ENCODE peak calls at places on chromosomes 4 and X, in five cellular contexts. One of them, this sample, is unnamed.

GRCh38 chr4:173478136-173478860 is 51.7 kb downstream of the HAND2 start:
- DNase-seq in left colon: no peak
- DNase-seq in activated CD8-positive, alpha-beta memory T cell treated with anti-CD3 and anti-CD28 coated beads for 4 hours: no peak
- DNase-seq in D341Med: no peak
- DNase-seq in non-pigmented ciliary epithelial cell: no peak
- DNase-seq in this sample: no peak

GRCh38 chr4:86032476-86033022 is 327.3 kb downstream of the MAPK10 start:
- DNase-seq in non-pigmented ciliary epithelial cell: peak; percentile 77
- DNase-seq in left colon: no peak
- DNase-seq in activated CD8-positive, alpha-beta memory T cell treated with anti-CD3 and anti-CD28 coated beads for 4 hours: no peak
- DNase-seq in D341Med: no peak
- DNase-seq in this sample: peak; percentile 63

GRCh38 chr4:1511441-1512041 is 105.3 kb upstream of the NKX1-1 start:
- DNase-seq in D341Med: no peak
- DNase-seq in activated CD8-positive, alpha-beta memory T cell treated with anti-CD3 and anti-CD28 coated beads for 4 hours: no peak
- DNase-seq in left colon: peak; percentile 44
- DNase-seq in non-pigmented ciliary epithelial cell: no peak
- DNase-seq in this sample: no peak

GRCh38 chrX:20409991-20410390 is 143.3 kb upstream of the RPS6KA3 start:
- DNase-seq in activated CD8-positive, alpha-beta memory T cell treated with anti-CD3 and anti-CD28 coated beads for 4 hours: no peak
- DNase-seq in non-pigmented ciliary epithelial cell: no peak
- DNase-seq in D341Med: no peak
- DNase-seq in left colon: no peak
- DNase-seq in this sample: no peak

GRCh38 chr4:77819836-77820679 is 890 bp upstream of the CNOT6L start:
- DNase-seq in left colon: peak; percentile 92
- DNase-seq in non-pigmented ciliary epithelial cell: no peak
- DNase-seq in activated CD8-positive, alpha-beta memory T cell treated with anti-CD3 and anti-CD28 coated beads for 4 hours: peak; percentile 90
- DNase-seq in D341Med: peak; percentile 96
- DNase-seq in this sample: peak; percentile 97

GRCh38 chrX:18146009-18146408 is 74.7 kb downstream of the BEND2 start:
- DNase-seq in left colon: no peak
- DNase-seq in D341Med: no peak
- DNase-seq in non-pigmented ciliary epithelial cell: no peak
- DNase-seq in activated CD8-positive, alpha-beta memory T cell treated with anti-CD3 and anti-CD28 coated beads for 4 hours: no peak
- DNase-seq in this sample: no peak

GRCh38 chr4:172953896-172954568 is 214.6 kb upstream of the GALNT7 start:
- DNase-seq in non-pigmented ciliary epithelial cell: no peak
- DNase-seq in left colon: no peak
- DNase-seq in activated CD8-positive, alpha-beta memory T cell treated with anti-CD3 and anti-CD28 coated beads for 4 hours: no peak
- DNase-seq in D341Med: no peak
- DNase-seq in this sample: no peak

GRCh38 chrX:97328853-97329252 is 445.1 kb downstream of the RPA4 start:
- DNase-seq in D341Med: no peak
- DNase-seq in left colon: no peak
- DNase-seq in non-pigmented ciliary epithelial cell: no peak
- DNase-seq in activated CD8-positive, alpha-beta memory T cell treated with anti-CD3 and anti-CD28 coated beads for 4 hours: no peak
- DNase-seq in this sample: no peak

GRCh38 chr4:77358315-77358928 is 201.4 kb downstream of the CCNG2 start:
- DNase-seq in activated CD8-positive, alpha-beta memory T cell treated with anti-CD3 and anti-CD28 coated beads for 4 hours: no peak
- DNase-seq in left colon: no peak
- DNase-seq in D341Med: peak; percentile 74
- DNase-seq in non-pigmented ciliary epithelial cell: peak; percentile 9
- DNase-seq in this sample: peak; percentile 71

GRCh38 chr4:183636923-183637322 is 22.1 kb downstream of the RWDD4 start:
- DNase-seq in left colon: no peak
- DNase-seq in D341Med: no peak
- DNase-seq in activated CD8-positive, alpha-beta memory T cell treated with anti-CD3 and anti-CD28 coated beads for 4 hours: no peak
- DNase-seq in non-pigmented ciliary epithelial cell: no peak
- DNase-seq in this sample: no peak

GRCh38 chr4:125594203-125594602 is 279.4 kb downstream of the FAT4 start:
- DNase-seq in D341Med: no peak
- DNase-seq in non-pigmented ciliary epithelial cell: no peak
- DNase-seq in activated CD8-positive, alpha-beta memory T cell treated with anti-CD3 and anti-CD28 coated beads for 4 hours: no peak
- DNase-seq in left colon: no peak
- DNase-seq in this sample: no peak

GRCh38 chrX:43836435-43837184 is 45.6 kb downstream of the MAOB start:
- DNase-seq in activated CD8-positive, alpha-beta memory T cell treated with anti-CD3 and anti-CD28 coated beads for 4 hours: no peak
- DNase-seq in left colon: no peak
- DNase-seq in D341Med: no peak
- DNase-seq in non-pigmented ciliary epithelial cell: no peak
- DNase-seq in this sample: peak; percentile 26

GRCh38 chr4:138834029-138834428 is 181.6 kb upstream of the NOCT start:
- DNase-seq in D341Med: no peak
- DNase-seq in left colon: no peak
- DNase-seq in non-pigmented ciliary epithelial cell: no peak
- DNase-seq in activated CD8-positive, alpha-beta memory T cell treated with anti-CD3 and anti-CD28 coated beads for 4 hours: no peak
- DNase-seq in this sample: no peak

GRCh38 chrX:38654302-38654701 is 93.0 kb downstream of the TSPAN7 start:
- DNase-seq in activated CD8-positive, alpha-beta memory T cell treated with anti-CD3 and anti-CD28 coated beads for 4 hours: no peak
- DNase-seq in left colon: no peak
- DNase-seq in non-pigmented ciliary epithelial cell: peak; percentile 1
- DNase-seq in D341Med: peak; percentile 26
- DNase-seq in this sample: peak; percentile 35

GRCh38 chr4:41882622-41883347 is 52.4 kb upstream of the TMEM33 start:
- DNase-seq in left colon: no peak
- DNase-seq in non-pigmented ciliary epithelial cell: no peak
- DNase-seq in activated CD8-positive, alpha-beta memory T cell treated with anti-CD3 and anti-CD28 coated beads for 4 hours: no peak
- DNase-seq in D341Med: peak; percentile 93
- DNase-seq in this sample: peak; percentile 54

GRCh38 chr4:183912585-183912984 is 7.5 kb downstream of the STOX2 start:
- DNase-seq in activated CD8-positive, alpha-beta memory T cell treated with anti-CD3 and anti-CD28 coated beads for 4 hours: no peak
- DNase-seq in D341Med: no peak
- DNase-seq in non-pigmented ciliary epithelial cell: no peak
- DNase-seq in left colon: no peak
- DNase-seq in this sample: no peak

GRCh38 chr4:6772223-6772928 is 10.2 kb upstream of the KIAA0232 start:
- DNase-seq in D341Med: no peak
- DNase-seq in non-pigmented ciliary epithelial cell: no peak
- DNase-seq in activated CD8-positive, alpha-beta memory T cell treated with anti-CD3 and anti-CD28 coated beads for 4 hours: no peak
- DNase-seq in left colon: peak; percentile 64
- DNase-seq in this sample: no peak

GRCh38 chrX:6228720-6229119 is at the start of gene NLGN4X:
- DNase-seq in activated CD8-positive, alpha-beta memory T cell treated with anti-CD3 and anti-CD28 coated beads for 4 hours: no peak
- DNase-seq in left colon: no peak
- DNase-seq in D341Med: peak; percentile 33
- DNase-seq in non-pigmented ciliary epithelial cell: no peak
- DNase-seq in this sample: no peak

GRCh38 chr4:836781-837301 is 10.9 kb upstream of the CPLX1 start:
- DNase-seq in non-pigmented ciliary epithelial cell: no peak
- DNase-seq in D341Med: no peak
- DNase-seq in left colon: no peak
- DNase-seq in activated CD8-positive, alpha-beta memory T cell treated with anti-CD3 and anti-CD28 coated beads for 4 hours: no peak
- DNase-seq in this sample: no peak

GRCh38 chr4:98656443-98656842 is 2.0 kb downstream of the TSPAN5 start:
- DNase-seq in D341Med: no peak
- DNase-seq in left colon: no peak
- DNase-seq in activated CD8-positive, alpha-beta memory T cell treated with anti-CD3 and anti-CD28 coated beads for 4 hours: no peak
- DNase-seq in non-pigmented ciliary epithelial cell: no peak
- DNase-seq in this sample: no peak

GRCh38 chrX:109629310-109629709 is 4.3 kb upstream of the KCNE5 start:
- DNase-seq in non-pigmented ciliary epithelial cell: no peak
- DNase-seq in left colon: no peak
- DNase-seq in activated CD8-positive, alpha-beta memory T cell treated with anti-CD3 and anti-CD28 coated beads for 4 hours: no peak
- DNase-seq in D341Med: no peak
- DNase-seq in this sample: peak; percentile 19

GRCh38 chr4:158253350-158253980 is 43.2 kb downstream of the TMEM144 start:
- DNase-seq in non-pigmented ciliary epithelial cell: peak; percentile 20
- DNase-seq in D341Med: peak; percentile 63
- DNase-seq in activated CD8-positive, alpha-beta memory T cell treated with anti-CD3 and anti-CD28 coated beads for 4 hours: no peak
- DNase-seq in left colon: no peak
- DNase-seq in this sample: peak; percentile 78

GRCh38 chr4:169342159-169342865 is 71.6 kb upstream of the SH3RF1 start:
- DNase-seq in activated CD8-positive, alpha-beta memory T cell treated with anti-CD3 and anti-CD28 coated beads for 4 hours: no peak
- DNase-seq in D341Med: no peak
- DNase-seq in left colon: no peak
- DNase-seq in non-pigmented ciliary epithelial cell: no peak
- DNase-seq in this sample: no peak

GRCh38 chrX:24838624-24839023 is 144.9 kb downstream of the POLA1 start:
- DNase-seq in activated CD8-positive, alpha-beta memory T cell treated with anti-CD3 and anti-CD28 coated beads for 4 hours: no peak
- DNase-seq in left colon: no peak
- DNase-seq in D341Med: no peak
- DNase-seq in non-pigmented ciliary epithelial cell: no peak
- DNase-seq in this sample: peak; percentile 52

GRCh38 chr4:155371432-155372043 is 5.2 kb downstream of the MAP9 start:
- DNase-seq in left colon: no peak
- DNase-seq in activated CD8-positive, alpha-beta memory T cell treated with anti-CD3 and anti-CD28 coated beads for 4 hours: no peak
- DNase-seq in non-pigmented ciliary epithelial cell: no peak
- DNase-seq in D341Med: no peak
- DNase-seq in this sample: peak; percentile 40

GRCh38 chrX:122440832-122441231 is 743.2 kb upstream of the GRIA3 start:
- DNase-seq in activated CD8-positive, alpha-beta memory T cell treated with anti-CD3 and anti-CD28 coated beads for 4 hours: no peak
- DNase-seq in non-pigmented ciliary epithelial cell: no peak
- DNase-seq in left colon: no peak
- DNase-seq in D341Med: no peak
- DNase-seq in this sample: no peak

GRCh38 chr4:73734405-73735070 is 5.8 kb upstream of the CXCL8 start:
- DNase-seq in left colon: no peak
- DNase-seq in non-pigmented ciliary epithelial cell: no peak
- DNase-seq in activated CD8-positive, alpha-beta memory T cell treated with anti-CD3 and anti-CD28 coated beads for 4 hours: no peak
- DNase-seq in D341Med: no peak
- DNase-seq in this sample: no peak

GRCh38 chrX:76172325-76172887 is 456 bp upstream of the PBDC1 start:
- DNase-seq in left colon: no peak
- DNase-seq in non-pigmented ciliary epithelial cell: no peak
- DNase-seq in D341Med: no peak
- DNase-seq in activated CD8-positive, alpha-beta memory T cell treated with anti-CD3 and anti-CD28 coated beads for 4 hours: no peak
- DNase-seq in this sample: no peak

GRCh38 chrX:154735695-154736393 is 15.0 kb downstream of the GAB3 start:
- DNase-seq in non-pigmented ciliary epithelial cell: peak; percentile 84
- DNase-seq in D341Med: no peak
- DNase-seq in left colon: no peak
- DNase-seq in activated CD8-positive, alpha-beta memory T cell treated with anti-CD3 and anti-CD28 coated beads for 4 hours: no peak
- DNase-seq in this sample: peak; percentile 38

GRCh38 chr4:85722401-85722800 is 247.5 kb downstream of the ARHGAP24 start:
- DNase-seq in D341Med: no peak
- DNase-seq in activated CD8-positive, alpha-beta memory T cell treated with anti-CD3 and anti-CD28 coated beads for 4 hours: no peak
- DNase-seq in left colon: no peak
- DNase-seq in non-pigmented ciliary epithelial cell: no peak
- DNase-seq in this sample: no peak

GRCh38 chrX:39012561-39013209 is 211.4 kb downstream of the MID1IP1 start:
- DNase-seq in left colon: no peak
- DNase-seq in activated CD8-positive, alpha-beta memory T cell treated with anti-CD3 and anti-CD28 coated beads for 4 hours: no peak
- DNase-seq in non-pigmented ciliary epithelial cell: no peak
- DNase-seq in D341Med: no peak
- DNase-seq in this sample: no peak

GRCh38 chr4:112279882-112280315 is 5.8 kb downstream of the TIFA start:
- DNase-seq in left colon: no peak
- DNase-seq in D341Med: no peak
- DNase-seq in non-pigmented ciliary epithelial cell: no peak
- DNase-seq in activated CD8-positive, alpha-beta memory T cell treated with anti-CD3 and anti-CD28 coated beads for 4 hours: no peak
- DNase-seq in this sample: no peak

This sample was measured in hepatocyte.